ENCODE peak calls at places on chromosome 22, in six cellular contexts. One of them, this sample, is unnamed.

GRCh38 chr22:46594947-46595298 is 25.3 kb upstream of the GRAMD4 start:
- DNase-seq in amniotic stem cell: no peak
- DNase-seq in HT1080: no peak
- DNase-seq in EL: no peak
- DNase-seq in activated CD4-positive, alpha-beta memory T cell treated with anti-CD3 and anti-CD28 coated beads, Interleukin-2, amount 10 ng/mL, durations not matched to agents 7 days and 5 days: no peak
- DNase-seq in PC-3: no peak
- DNase-seq in this sample: no peak

GRCh38 chr22:22001664-22002525 is 19.3 kb upstream of the TOP3B start:
- DNase-seq in PC-3: no peak
- DNase-seq in amniotic stem cell: no peak
- DNase-seq in activated CD4-positive, alpha-beta memory T cell treated with anti-CD3 and anti-CD28 coated beads, Interleukin-2, amount 10 ng/mL, durations not matched to agents 7 days and 5 days: no peak
- DNase-seq in HT1080: no peak
- DNase-seq in EL: no peak
- DNase-seq in this sample: no peak

GRCh38 chr22:36362819-36363377 is 24.9 kb downstream of the MYH9 start:
- DNase-seq in HT1080: no peak
- DNase-seq in EL: peak; percentile 75
- DNase-seq in activated CD4-positive, alpha-beta memory T cell treated with anti-CD3 and anti-CD28 coated beads, Interleukin-2, amount 10 ng/mL, durations not matched to agents 7 days and 5 days: no peak
- DNase-seq in PC-3: peak; percentile 43
- DNase-seq in amniotic stem cell: no peak
- DNase-seq in this sample: no peak

GRCh38 chr22:43226368-43226979 is 39.5 kb upstream of the TTLL12 start:
- DNase-seq in PC-3: no peak
- DNase-seq in activated CD4-positive, alpha-beta memory T cell treated with anti-CD3 and anti-CD28 coated beads, Interleukin-2, amount 10 ng/mL, durations not matched to agents 7 days and 5 days: no peak
- DNase-seq in HT1080: no peak
- DNase-seq in amniotic stem cell: no peak
- DNase-seq in EL: peak; percentile 55
- DNase-seq in this sample: no peak

GRCh38 chr22:21450320-21450831 is 16.8 kb upstream of the TMEM191C start:
- DNase-seq in PC-3: no peak
- DNase-seq in EL: no peak
- DNase-seq in amniotic stem cell: no peak
- DNase-seq in activated CD4-positive, alpha-beta memory T cell treated with anti-CD3 and anti-CD28 coated beads, Interleukin-2, amount 10 ng/mL, durations not matched to agents 7 days and 5 days: peak; percentile 12
- DNase-seq in HT1080: no peak
- DNase-seq in this sample: no peak

GRCh38 chr22:36301384-36301828 is 48.5 kb downstream of the APOL1 start:
- DNase-seq in EL: peak; percentile 57
- DNase-seq in amniotic stem cell: no peak
- DNase-seq in PC-3: peak; percentile 74
- DNase-seq in activated CD4-positive, alpha-beta memory T cell treated with anti-CD3 and anti-CD28 coated beads, Interleukin-2, amount 10 ng/mL, durations not matched to agents 7 days and 5 days: peak; percentile 84
- DNase-seq in HT1080: peak; percentile 55
- DNase-seq in this sample: peak; percentile 87

GRCh38 chr22:30968015-30968923 is at the start of gene MORC2:
- DNase-seq in EL: no peak
- DNase-seq in activated CD4-positive, alpha-beta memory T cell treated with anti-CD3 and anti-CD28 coated beads, Interleukin-2, amount 10 ng/mL, durations not matched to agents 7 days and 5 days: no peak
- DNase-seq in PC-3: peak; percentile 24
- DNase-seq in HT1080: peak; percentile 52
- DNase-seq in amniotic stem cell: no peak
- DNase-seq in this sample: no peak

GRCh38 chr22:47089796-47090460 is 327.5 kb downstream of the TBC1D22A start:
- DNase-seq in PC-3: no peak
- DNase-seq in activated CD4-positive, alpha-beta memory T cell treated with anti-CD3 and anti-CD28 coated beads, Interleukin-2, amount 10 ng/mL, durations not matched to agents 7 days and 5 days: no peak
- DNase-seq in amniotic stem cell: no peak
- DNase-seq in EL: no peak
- DNase-seq in HT1080: no peak
- DNase-seq in this sample: no peak

GRCh38 chr22:27970596-27971220 is 51.7 kb upstream of the PITPNB start:
- DNase-seq in EL: peak; percentile 71
- DNase-seq in HT1080: no peak
- DNase-seq in PC-3: no peak
- DNase-seq in activated CD4-positive, alpha-beta memory T cell treated with anti-CD3 and anti-CD28 coated beads, Interleukin-2, amount 10 ng/mL, durations not matched to agents 7 days and 5 days: no peak
- DNase-seq in amniotic stem cell: no peak
- DNase-seq in this sample: no peak